ENCODE peak calls at places on chromosomes 3 and 15, in four cellular contexts. N, Y, V and U are unnamed samples.

GRCh38 chr3:76438971-76439370 is 600.9 kb upstream of the ROBO2 start:
- DNase-seq in N (no peak), Y (no peak), V (peak; percentile 77), U (peak; percentile 44)

GRCh38 chr15:58758141-58758540 is 8.6 kb upstream of the ADAM10 start:
- DNase-seq in N (no peak), Y (no peak), V (peak; percentile 33), U (peak; percentile 51)

GRCh38 chr15:93121994-93122910 is 33.2 kb upstream of the RGMA start:
- DNase-seq in N (no peak), Y (peak; percentile 12), V (no peak), U (no peak)

GRCh38 chr3:193780810-193781472 is 187.9 kb downstream of the OPA1 start:
- DNase-seq in N (peak; percentile 39), Y (peak; percentile 87), V (peak; percentile 54), U (peak; percentile 86)

GRCh38 chr3:188819939-188820338 is 351.8 kb upstream of the TPRG1 start:
- DNase-seq in N (no peak), Y (no peak), V (peak; percentile 35), U (peak; percentile 58)

GRCh38 chr15:35746121-35746520 is 200.2 kb upstream of the DPH6 start:
- DNase-seq in N (no peak), Y (no peak), V (peak; percentile 77), U (no peak)

GRCh38 chr3:156483961-156484787 is 70.7 kb downstream of the SSR3 start:
- DNase-seq in N (peak; percentile 65), Y (no peak), V (peak; percentile 66), U (peak; percentile 58)

GRCh38 chr3:127680790-127681189 is 8.0 kb downstream of the ABTB1 start:
- DNase-seq in N (no peak), Y (no peak), V (no peak), U (no peak)

GRCh38 chr3:40504636-40505430 is 1.0 kb upstream of the ZNF620 start:
- DNase-seq in N (no peak), Y (no peak), V (peak; percentile 99), U (peak; percentile 78)

GRCh38 chr15:50126072-50126471 is 7.0 kb upstream of the ATP8B4 start:
- DNase-seq in N (no peak), Y (no peak), V (no peak), U (no peak)

GRCh38 chr3:127984241-127984975 is 67.8 kb upstream of the SEC61A1 start:
- DNase-seq in N (no peak), Y (no peak), V (peak; percentile 21), U (peak; percentile 85)

GRCh38 chr15:41872166-41872747 is 21.6 kb downstream of the SPTBN5 start:
- DNase-seq in N (no peak), Y (no peak), V (no peak), U (no peak)

GRCh38 chr3:149186726-149187125 is 34.9 kb downstream of the CP start:
- DNase-seq in N (no peak), Y (peak; percentile 7), V (no peak), U (no peak)

GRCh38 chr3:7800006-7800780 is 701.4 kb upstream of the LMCD1 start:
- DNase-seq in N (no peak), Y (peak; percentile 4), V (no peak), U (no peak)

GRCh38 chr15:51243774-51244173 is 94.6 kb downstream of the CYP19A1 start:
- DNase-seq in N (no peak), Y (no peak), V (peak; percentile 16), U (peak; percentile 17)

GRCh38 chr3:48372862-48373435 is 930 bp downstream of the FBXW12 start:
- DNase-seq in N (no peak), Y (peak; percentile 41), V (no peak), U (no peak)

GRCh38 chr3:147616998-147617619 is 207.9 kb downstream of the ZIC1 start:
- DNase-seq in N (no peak), Y (peak; percentile 63), V (peak; percentile 12), U (peak; percentile 80)

GRCh38 chr3:170689218-170689874 is 103.5 kb upstream of the SLC7A14 start:
- DNase-seq in N (no peak), Y (peak; percentile 17), V (peak; percentile 88), U (peak; percentile 88)

GRCh38 chr3:102225407-102226132 is 209.2 kb upstream of the ZPLD1 start:
- DNase-seq in N (no peak), Y (peak; percentile 60), V (peak; percentile 86), U (peak; percentile 84)

GRCh38 chr3:133706033-133706432 is 40.2 kb upstream of the TF start:
- DNase-seq in N (no peak), Y (no peak), V (no peak), U (no peak)

GRCh38 chr15:26806161-26806560 is 33.3 kb upstream of the GABRB3 start:
- DNase-seq in N (no peak), Y (no peak), V (no peak), U (no peak)

GRCh38 chr15:96330064-96330449 is 443 bp upstream of the NR2F2 start:
- DNase-seq in N (no peak), Y (no peak), V (peak; percentile 89), U (peak; percentile 93)

GRCh38 chr3:179861292-179861691 is 175.4 kb downstream of the PEX5L start:
- DNase-seq in N (no peak), Y (no peak), V (no peak), U (no peak)

GRCh38 chr3:188123170-188123920 is 30.6 kb upstream of the LPP start:
- DNase-seq in N (no peak), Y (no peak), V (peak; percentile 57), U (no peak)

GRCh38 chr3:112253301-112253971 is 40.6 kb downstream of the SLC9C1 start:
- DNase-seq in N (no peak), Y (no peak), V (no peak), U (no peak)

GRCh38 chr3:127820871-127821853 is 1.2 kb downstream of the MGLL start:
- DNase-seq in N (no peak), Y (no peak), V (peak; percentile 56), U (peak; percentile 35)

GRCh38 chr3:194212869-194213320 is 76.9 kb downstream of the HES1 start:
- DNase-seq in N (peak; percentile 73), Y (peak; percentile 84), V (no peak), U (peak; percentile 25)

GRCh38 chr15:55255714-55256113 is 33.9 kb downstream of the RAB27A start:
- DNase-seq in N (peak; percentile 6), Y (no peak), V (no peak), U (no peak)

DNA sequence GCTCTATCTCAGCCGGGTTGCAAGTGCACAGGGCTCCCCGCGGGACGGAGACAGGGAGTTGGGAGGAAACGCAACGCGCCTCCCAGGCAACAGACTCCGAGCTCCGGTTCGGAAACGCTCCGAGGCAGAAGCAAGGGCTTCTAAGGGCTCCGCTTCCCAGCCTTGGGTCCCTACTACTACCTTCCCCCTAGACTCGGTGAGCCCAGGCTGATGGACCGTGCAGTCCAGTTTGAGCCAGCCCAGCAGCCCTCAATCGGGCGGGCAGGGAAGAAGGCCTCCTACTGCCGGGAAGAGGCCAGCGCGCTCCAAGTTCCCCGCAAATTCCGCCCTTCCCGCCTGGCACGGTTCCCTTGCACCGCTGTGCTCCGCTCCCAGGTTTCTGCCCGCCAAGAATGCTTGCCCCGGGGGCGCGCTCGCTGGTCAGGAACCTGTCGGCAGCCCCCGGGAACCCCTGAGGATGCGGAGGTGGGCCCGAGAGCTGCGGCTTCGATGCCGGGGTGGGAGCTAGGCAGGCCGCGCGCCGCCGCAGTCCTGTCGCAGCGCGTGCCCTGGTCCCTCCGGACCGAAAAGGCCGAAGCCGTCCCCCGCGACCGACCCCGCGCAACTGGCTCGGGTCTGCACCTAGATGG is 728 bp downstream of the TRANK1 start:
- DNase-seq in N (peak; percentile 39), Y (peak; percentile 76), V (peak; percentile 59), U (peak; percentile 80)
- H3K9ac ChIP-seq in N (peak overlapping the region; percentile 69), Y (peak overlapping the region; percentile 15), V (peak overlapping the region; percentile 84), U (peak overlapping the region; percentile 87)

GRCh38 chr3:108552267-108553159 is 36.7 kb downstream of the CIP2A start:
- DNase-seq in N (no peak), Y (peak; percentile 60), V (peak; percentile 56), U (peak; percentile 75)

GRCh38 chr3:108546692-108547091 is 36.3 kb upstream of the MYH15 start:
- DNase-seq in N (no peak), Y (no peak), V (no peak), U (no peak)

GRCh38 chr3:108546249-108546648 is 35.9 kb upstream of the MYH15 start:
- DNase-seq in N (no peak), Y (no peak), V (peak; percentile 4), U (peak; percentile 6)

GRCh38 chr3:108548304-108548703 is 37.9 kb upstream of the MYH15 start:
- DNase-seq in N (no peak), Y (no peak), V (peak; percentile 15), U (peak; percentile 72)

GRCh38 chr3:108548886-108549285 is 38.5 kb upstream of the MYH15 start:
- DNase-seq in N (no peak), Y (no peak), V (no peak), U (no peak)
- H3K4me3 ChIP-seq in N (no peak overlapping the region), Y (no peak overlapping the region), V (no peak overlapping the region), U (no peak overlapping the region)

GRCh38 chr3:11602886-11603285 is 40.8 kb downstream of the VGLL4 start:
- DNase-seq in N (no peak), Y (no peak), V (no peak), U (no peak)

GRCh38 chr3:11602441-11602840 is 41.3 kb downstream of the VGLL4 start:
- DNase-seq in N (no peak), Y (no peak), V (no peak), U (no peak)

GRCh38 chr3:11603628-11604027 is 40.1 kb downstream of the VGLL4 start:
- DNase-seq in N (no peak), Y (no peak), V (peak; percentile 97), U (peak; percentile 83)

GRCh38 chr3:11600501-11601282 is 43.0 kb downstream of the VGLL4 start:
- DNase-seq in N (no peak), Y (peak; percentile 86), V (peak; percentile 100), U (peak; percentile 97)

DNA sequence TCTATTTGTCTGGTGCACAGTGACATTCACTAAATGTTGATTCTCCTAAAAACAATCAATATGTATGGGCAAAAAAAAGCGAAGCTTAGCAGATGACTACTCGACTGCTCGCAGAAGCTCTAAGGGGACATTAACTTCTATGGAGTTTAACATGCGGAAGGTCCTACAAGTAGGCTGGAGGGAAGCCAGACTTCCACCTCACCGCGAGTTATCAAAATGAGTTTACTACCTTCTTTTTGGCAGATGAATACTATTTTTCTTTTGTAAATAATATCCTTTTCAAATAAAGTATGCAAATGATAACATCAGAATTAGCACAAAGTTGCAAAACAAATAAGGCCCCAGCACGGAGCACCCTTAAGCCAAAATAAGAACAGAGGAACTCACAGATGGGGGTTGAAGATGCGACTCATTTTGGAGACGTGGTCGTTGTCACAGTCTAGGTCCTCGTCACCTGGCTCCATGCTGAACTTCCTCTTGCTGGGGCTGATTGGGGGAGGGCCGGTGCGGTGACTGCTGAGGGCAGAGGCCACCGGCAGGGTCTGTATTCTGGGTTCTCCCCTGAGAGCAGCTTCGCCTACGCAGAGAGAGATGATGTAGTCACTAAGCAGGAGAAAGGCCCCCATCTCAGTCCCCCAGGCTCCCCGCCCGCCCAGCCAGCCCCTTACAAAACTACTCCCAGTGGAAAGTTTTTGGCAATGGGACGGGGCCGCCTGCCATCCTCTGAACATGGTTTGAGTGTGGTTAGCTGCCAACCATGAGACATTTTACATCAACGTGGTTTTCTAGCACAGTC is 42.1 kb downstream of the VGLL4 start:
- DNase-seq in N (no peak), Y (no peak), V (peak; percentile 39), U (no peak)
- H3K9ac ChIP-seq in N (no peak overlapping the region), Y (no peak overlapping the region), V (peak overlapping the region; percentile 32), U (peak overlapping the region; percentile 80)

GRCh38 chr3:184315506-184315867 is 1.1 kb downstream of the EIF4G1 start:
- DNase-seq in N (no peak), Y (no peak), V (no peak), U (no peak)

GRCh38 chr3:184317201-184317600 is 2.8 kb downstream of the EIF4G1 start:
- DNase-seq in N (no peak), Y (no peak), V (no peak), U (no peak)

GRCh38 chr3:184314700-184315505 is 497 bp downstream of the EIF4G1 start:
- DNase-seq in N (peak; percentile 76), Y (peak; percentile 80), V (peak; percentile 76), U (peak; percentile 89)

GRCh38 chr3:184315871-184316661 is 1.7 kb downstream of the EIF4G1 start:
- DNase-seq in N (no peak), Y (peak; percentile 34), V (peak; percentile 23), U (peak; percentile 52)

GRCh38 chr3:184316792-184317191 is 2.4 kb downstream of the EIF4G1 start:
- DNase-seq in N (no peak), Y (no peak), V (no peak), U (no peak)
- H3K4me3 ChIP-seq in N (no peak overlapping the region), Y (peak overlapping the region; percentile 83), V (peak overlapping the region; percentile 91), U (peak overlapping the region; percentile 100)